ENCODE peak calls at places on chromosomes 13 and 19, in five cellular contexts. L, F, S, M and Q are unnamed samples.

GRCh38 chr13:53272873-53273272 is 244.3 kb downstream of the OLFM4 start:
- DNase-seq in F (no peak), M (no peak), S (no peak), L (no peak), Q (no peak)

GRCh38 chr13:44352202-44352601 is 21.4 kb upstream of the SERP2 start:
- DNase-seq in F (no peak), S (no peak), L (no peak), M (no peak), Q (no peak)

GRCh38 chr13:50678464-50679162 is 164.9 kb downstream of the DLEU7 start:
- DNase-seq in S (no peak), L (no peak), M (no peak), F (no peak), Q (no peak)

GRCh38 chr13:113657851-113658741 is at the start of gene ATP4B:
- DNase-seq in F (no peak), S (no peak), M (peak), L (peak), Q (peak)

GRCh38 chr19:8640402-8641004 is 10.1 kb downstream of the NFILZ start:
- DNase-seq in L (peak), M (peak), F (no peak), S (no peak), Q (peak)

GRCh38 chr13:110266983-110267382 is 40.0 kb downstream of the COL4A1 start:
- DNase-seq in F (peak), M (no peak), L (no peak), S (no peak), Q (no peak)

GRCh38 chr13:40228981-40229380 is 437.5 kb downstream of the FOXO1 start:
- DNase-seq in F (no peak), M (no peak), L (no peak), S (no peak), Q (no peak)

GRCh38 chr19:35054626-35055025 is 13.1 kb downstream of the HPN start:
- DNase-seq in M (no peak), S (no peak), F (no peak), L (no peak), Q (no peak)

GRCh38 chr19:28184997-28185396 is 1028.0 kb downstream of the UQCRFS1 start:
- DNase-seq in L (no peak), S (no peak), F (no peak), M (no peak), Q (no peak)

GRCh38 chr19:10009269-10009665 is 1.0 kb downstream of the COL5A3 start:
- DNase-seq in S (no peak), L (peak), M (no peak), F (peak), Q (no peak)

GRCh38 chr19:23075031-23075733 is 41.6 kb upstream of the ZNF730 start:
- DNase-seq in L (no peak), M (peak), S (no peak), F (peak), Q (no peak)

GRCh38 chr13:40130871-40131636 is 475.6 kb downstream of the COG6 start:
- DNase-seq in M (no peak), L (no peak), F (no peak), S (no peak), Q (peak)

GRCh38 chr19:41409288-41409687 is 11.7 kb downstream of the BCKDHA start:
- DNase-seq in S (no peak), L (peak), M (peak), F (no peak), Q (peak)

GRCh38 chr19:40229484-40229883 is 3.0 kb upstream of the CCNP start:
- DNase-seq in F (no peak), M (no peak), S (no peak), L (no peak), Q (no peak)

DNA sequence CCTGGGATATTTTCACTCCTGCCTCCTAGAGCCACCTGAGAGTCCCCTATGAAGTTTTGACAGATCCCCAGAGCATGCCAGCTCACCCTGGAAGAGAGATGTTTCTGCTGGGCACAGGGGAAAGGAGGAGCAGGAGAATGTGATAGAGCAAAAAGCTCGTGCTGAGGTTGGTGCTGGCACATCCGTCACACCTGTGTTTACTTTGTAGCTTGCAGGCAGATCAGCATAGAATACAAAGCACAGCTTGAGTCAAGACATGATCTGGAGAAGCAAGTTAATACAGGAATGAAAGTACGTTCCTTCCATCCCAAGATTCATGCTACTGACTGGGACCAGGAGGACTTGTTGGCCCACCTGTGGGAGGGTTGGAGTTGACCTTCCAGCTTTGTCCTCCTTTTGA is 46.1 kb downstream of the HSPH1 start:
- DNase-seq in S (no peak), L (no peak), M (no peak), F (no peak), Q (no peak)
- TF ChIP-seq CTCF in S (no peak), L (no peak), M (no peak), F (no peak), Q (no peak)

GRCh38 chr13:42495256-42495655 is 78.7 kb upstream of the TNFSF11 start:
- DNase-seq in S (no peak), L (no peak), F (no peak), M (no peak), Q (no peak)
- TF ChIP-seq CTCF in S (no peak), L (no peak), F (no peak), M (no peak), Q (no peak)

DNA sequence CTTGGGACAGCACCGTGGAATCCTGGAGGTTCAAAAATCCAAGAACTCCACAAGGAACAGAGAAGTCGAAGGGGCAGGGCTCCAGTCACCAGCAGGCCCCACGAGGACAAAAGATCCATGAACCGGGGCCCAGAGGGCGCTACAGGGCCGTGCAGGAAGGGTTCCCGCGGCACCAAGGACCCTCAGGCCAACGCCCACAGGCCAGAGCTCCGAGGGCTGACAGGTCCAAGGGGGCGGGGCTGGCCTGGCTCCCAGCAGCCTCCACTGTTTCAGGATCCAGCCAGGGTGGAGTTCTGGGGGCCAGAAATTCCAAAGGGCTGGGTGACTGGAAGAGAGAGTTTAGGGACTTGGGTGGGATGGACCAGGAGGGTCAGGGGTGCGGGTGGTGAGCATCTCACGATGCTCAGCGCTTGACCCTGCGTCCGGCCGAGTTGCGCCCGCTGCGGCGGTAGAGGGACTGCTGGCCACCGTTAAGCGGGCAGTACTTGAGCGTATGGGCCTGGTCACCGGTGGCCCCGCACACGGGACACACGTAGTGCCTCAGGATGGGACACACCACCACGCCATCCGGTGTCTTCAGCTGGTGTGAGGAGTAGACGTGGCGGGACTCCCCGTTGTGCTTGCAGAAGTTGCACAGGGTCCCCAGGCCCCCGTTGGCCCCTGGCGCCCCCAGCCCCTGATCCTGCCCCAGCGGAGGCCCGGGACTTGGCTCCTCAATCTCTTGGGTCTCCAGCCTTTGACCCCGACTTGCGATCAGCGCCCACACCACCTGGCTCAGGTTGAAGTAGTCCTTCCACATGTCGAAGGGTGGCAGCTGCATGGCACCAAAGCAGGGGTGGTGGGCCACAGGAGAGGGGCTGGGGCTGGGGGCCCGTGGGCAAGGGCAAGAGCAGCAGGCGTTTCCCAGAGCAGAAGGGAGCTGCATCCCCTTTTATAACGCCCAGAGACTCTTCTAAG is at the start of gene NANOS2:
- DNase-seq in F (peak), L (no peak), M (no peak), S (no peak), Q (no peak)
- TF ChIP-seq CTCF in F (peak), L (no peak), M (no peak), S (no peak), Q (no peak)

GRCh38 chr13:29418026-29418425 is 177.5 kb downstream of the SLC7A1 start:
- DNase-seq in S (no peak), F (no peak), L (no peak), M (no peak), Q (no peak)
- TF ChIP-seq CTCF in S (no peak), F (peak), L (no peak), M (no peak), Q (no peak)

DNA sequence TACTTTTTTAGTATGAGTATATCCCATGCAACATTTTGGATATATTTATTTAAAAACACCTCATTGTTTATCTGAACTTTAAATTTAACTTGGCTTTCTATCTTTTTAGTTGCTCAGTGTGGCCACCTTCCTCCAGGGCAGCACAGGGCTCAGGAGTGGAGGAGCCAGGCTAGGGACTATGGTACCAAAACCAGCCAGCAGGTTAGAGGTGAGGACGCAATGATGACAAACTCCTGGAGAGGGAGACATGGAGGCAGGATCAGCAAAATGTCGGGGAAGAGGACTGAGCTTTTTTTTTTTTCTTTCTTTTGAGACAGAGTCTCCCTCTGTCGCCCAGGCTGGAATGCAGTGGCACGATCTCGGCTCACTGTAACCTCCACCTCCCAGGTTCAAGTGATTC is 29.6 kb upstream of the CALM3 start:
- DNase-seq in M (no peak), S (no peak), L (no peak), F (peak), Q (no peak)
- TF ChIP-seq CTCF in M (no peak), S (no peak), L (no peak), F (no peak), Q (no peak)

GRCh38 chr19:43503501-43504425 is 783 bp downstream of the PHLDB3 start:
- DNase-seq in F (peak), S (peak), L (peak), M (peak), Q (peak)
- TF ChIP-seq CTCF in F (no peak), S (no peak), L (no peak), M (no peak), Q (no peak)

DNA sequence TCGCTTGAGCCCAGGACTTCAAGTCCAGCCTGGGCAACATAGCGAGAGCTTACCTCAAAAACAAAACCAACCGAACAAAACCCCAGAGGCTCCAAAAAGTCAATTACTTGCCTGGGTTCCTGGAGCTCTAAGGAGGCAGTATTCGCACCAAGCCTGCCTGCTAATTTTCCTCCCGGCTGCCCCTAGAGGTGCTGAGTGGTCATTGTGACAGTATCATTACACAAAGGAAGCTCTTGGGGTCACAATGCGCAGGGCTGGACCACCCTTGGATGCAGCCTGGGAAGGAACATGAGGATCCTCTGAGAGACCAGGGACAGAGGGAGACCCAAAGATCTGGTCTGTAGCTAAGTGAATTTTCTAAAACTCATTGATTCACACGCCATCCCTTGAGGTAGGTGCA is 8.5 kb upstream of the PEX11G start:
- DNase-seq in M (no peak), F (peak), S (peak), L (no peak), Q (no peak)
- TF ChIP-seq CTCF in M (no peak), F (peak), S (peak), L (no peak), Q (peak)

DNA sequence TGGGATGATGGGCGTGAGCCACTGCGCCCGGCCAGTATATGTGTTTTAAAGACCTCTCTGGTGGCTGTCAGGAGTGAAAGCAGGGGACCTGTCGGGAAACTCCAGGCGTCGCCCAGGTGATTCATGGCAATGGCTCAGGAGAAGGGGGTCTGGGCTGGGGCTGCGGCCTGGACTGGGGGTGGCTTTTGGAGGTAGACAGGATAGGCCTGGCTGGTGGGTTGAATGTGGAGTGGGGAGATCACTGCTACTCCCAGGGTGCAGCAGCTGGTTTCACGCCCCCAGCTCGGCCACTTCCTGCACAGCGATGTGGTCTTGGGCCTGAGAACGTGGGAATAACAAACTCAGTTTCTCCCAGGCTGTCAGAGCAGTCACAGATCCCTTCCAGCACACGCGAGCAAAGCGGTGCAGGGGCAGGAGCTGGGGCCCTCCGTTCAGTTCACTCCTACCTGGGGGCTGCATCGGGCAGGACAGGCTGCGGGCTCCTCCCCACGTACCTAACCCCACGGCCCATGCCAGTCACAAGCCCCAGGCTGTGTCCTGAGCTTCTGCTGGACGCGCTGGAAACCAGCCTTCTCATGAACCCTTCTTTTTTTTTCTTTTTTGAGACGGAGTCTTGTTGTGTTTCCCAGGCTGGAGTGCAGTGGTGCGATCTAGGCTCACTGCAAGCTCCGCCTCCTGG is 18.9 kb downstream of the KDM4B start:
- DNase-seq in S (no peak), L (no peak), M (no peak), F (no peak), Q (no peak)
- TF ChIP-seq CTCF in S (no peak), L (no peak), M (no peak), F (no peak), Q (no peak)